ENCODE peak calls at places on chromosomes 7 and 10, in six cellular contexts. One of them, this sample, is unnamed. For H3K4me1, the result is how much of the 10 kb centered on the place peaks cover.

GRCh38 chr7:137993395-137993743 is 8.5 kb downstream of the CREB3L2 start:
- DNase-seq in PC-9: no peak
- DNase-seq in left ventricle myocardium inferior: no peak
- DNase-seq in CD8-positive, alpha-beta T cell: no peak
- DNase-seq in spleen: no peak
- DNase-seq in K562: no peak
- DNase-seq in this sample: no peak

GRCh38 chr7:85023066-85023687 is 163.7 kb downstream of the SEMA3D start:
- DNase-seq in PC-9: peak
- DNase-seq in left ventricle myocardium inferior: no peak
- DNase-seq in CD8-positive, alpha-beta T cell: no peak
- DNase-seq in spleen: no peak
- DNase-seq in K562: peak
- DNase-seq in this sample: peak

GRCh38 chr10:46022978-46023702 is 7.3 kb downstream of the NCOA4 start:
- DNase-seq in PC-9: peak
- DNase-seq in left ventricle myocardium inferior: peak
- DNase-seq in CD8-positive, alpha-beta T cell: peak
- DNase-seq in spleen: peak
- DNase-seq in K562: peak
- DNase-seq in this sample: peak

GRCh38 chr7:98133181-98133580 is 26.5 kb downstream of the LMTK2 start:
- DNase-seq in PC-9: peak
- DNase-seq in left ventricle myocardium inferior: no peak
- DNase-seq in CD8-positive, alpha-beta T cell: no peak
- DNase-seq in spleen: no peak
- DNase-seq in K562: peak
- DNase-seq in this sample: peak

GRCh38 chr10:43131906-43132305 is 6.3 kb upstream of the CSGALNACT2 start:
- DNase-seq in PC-9: no peak
- DNase-seq in left ventricle myocardium inferior: no peak
- DNase-seq in CD8-positive, alpha-beta T cell: no peak
- DNase-seq in spleen: no peak
- DNase-seq in K562: no peak
- DNase-seq in this sample: no peak

GRCh38 chr10:18332048-18332447 is 191.8 kb downstream of the CACNB2 start:
- DNase-seq in PC-9: no peak
- DNase-seq in left ventricle myocardium inferior: no peak
- DNase-seq in CD8-positive, alpha-beta T cell: no peak
- DNase-seq in spleen: no peak
- DNase-seq in K562: no peak
- DNase-seq in this sample: no peak

GRCh38 chr7:27187702-27188665 is 3.0 kb upstream of the HOXA11 start:
- DNase-seq in PC-9: no peak
- DNase-seq in left ventricle myocardium inferior: no peak
- DNase-seq in CD8-positive, alpha-beta T cell: no peak
- DNase-seq in spleen: no peak
- DNase-seq in K562: no peak
- DNase-seq in this sample: no peak

GRCh38 chr10:43056568-43057011 is 20.3 kb upstream of the RET start:
- DNase-seq in PC-9: no peak
- DNase-seq in left ventricle myocardium inferior: no peak
- DNase-seq in CD8-positive, alpha-beta T cell: no peak
- DNase-seq in spleen: peak
- DNase-seq in K562: no peak
- DNase-seq in this sample: no peak

GRCh38 chr10:124094419-124094785 is 1.0 kb upstream of the CHST15 start:
- DNase-seq in PC-9: no peak
- DNase-seq in left ventricle myocardium inferior: no peak
- DNase-seq in CD8-positive, alpha-beta T cell: no peak
- DNase-seq in spleen: no peak
- DNase-seq in K562: no peak
- DNase-seq in this sample: peak

GRCh38 chr7:153886506-153887391 is 165.4 kb upstream of the DPP6 start:
- DNase-seq in PC-9: no peak
- DNase-seq in left ventricle myocardium inferior: no peak
- DNase-seq in CD8-positive, alpha-beta T cell: no peak
- DNase-seq in spleen: no peak
- DNase-seq in K562: no peak
- DNase-seq in this sample: no peak

GRCh38 chr7:7266257-7266656 is 83.9 kb downstream of the C1GALT1 start:
- DNase-seq in PC-9: peak
- DNase-seq in left ventricle myocardium inferior: no peak
- DNase-seq in CD8-positive, alpha-beta T cell: no peak
- DNase-seq in spleen: no peak
- DNase-seq in K562: no peak
- DNase-seq in this sample: no peak

GRCh38 chr10:105139363-105139762 is 498.3 kb downstream of the SORCS3 start:
- DNase-seq in PC-9: no peak
- DNase-seq in left ventricle myocardium inferior: peak
- DNase-seq in CD8-positive, alpha-beta T cell: no peak
- DNase-seq in spleen: no peak
- DNase-seq in K562: no peak
- DNase-seq in this sample: no peak

GRCh38 chr7:121985476-121985875 is 112.5 kb downstream of the PTPRZ1 start:
- DNase-seq in PC-9: no peak
- DNase-seq in left ventricle myocardium inferior: no peak
- DNase-seq in CD8-positive, alpha-beta T cell: no peak
- DNase-seq in spleen: no peak
- DNase-seq in K562: no peak
- DNase-seq in this sample: no peak

DNA sequence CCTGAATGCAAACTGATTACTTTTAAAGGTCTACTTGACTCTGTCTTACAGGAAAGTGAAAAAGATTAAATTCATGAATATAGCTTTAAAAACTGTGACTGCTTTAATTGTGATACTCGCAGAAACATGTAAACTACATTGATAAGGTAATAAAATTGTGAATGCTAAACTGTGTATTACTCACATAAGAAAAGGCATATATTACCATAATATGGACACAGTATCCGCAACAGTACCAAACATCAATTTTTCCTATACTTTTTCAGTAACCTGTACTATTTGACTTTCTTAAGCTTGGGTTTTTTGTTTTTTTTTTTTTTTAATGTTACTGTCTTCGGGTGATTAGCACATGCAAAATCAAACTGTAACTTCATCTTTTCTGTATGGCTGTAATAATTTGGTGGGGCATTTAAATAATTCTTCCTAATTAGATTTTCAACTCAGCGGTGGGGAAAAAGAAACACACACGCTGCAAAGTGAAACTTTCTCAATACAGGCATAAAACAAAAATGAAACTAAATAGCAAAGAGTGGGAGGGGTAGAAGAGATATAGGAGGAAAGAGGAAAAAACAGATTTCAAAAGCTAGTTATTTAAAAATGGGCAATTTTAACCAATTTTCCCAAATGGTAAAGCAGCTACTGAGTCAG is 23.2 kb downstream of the NT5C3A start:
- DNase-seq in PC-9: no peak
- DNase-seq in left ventricle myocardium inferior: no peak
- DNase-seq in CD8-positive, alpha-beta T cell: no peak
- DNase-seq in spleen: no peak
- DNase-seq in K562: no peak
- DNase-seq in this sample: peak
- H3K27ac ChIP-seq in PC-9: no peak
- H3K27ac ChIP-seq in left ventricle myocardium inferior: peak
- H3K27ac ChIP-seq in CD8-positive, alpha-beta T cell: peak
- H3K27ac ChIP-seq in spleen: peak
- H3K27ac ChIP-seq in K562: no peak
- H3K27ac ChIP-seq in this sample: peak

GRCh38 chr10:96959733-96960132 is 127.6 kb downstream of the LCOR start:
- DNase-seq in PC-9: no peak
- DNase-seq in left ventricle myocardium inferior: no peak
- DNase-seq in CD8-positive, alpha-beta T cell: no peak
- DNase-seq in spleen: no peak
- DNase-seq in K562: no peak
- DNase-seq in this sample: no peak
- TF ChIP-seq CTCF in PC-9: no peak
- TF ChIP-seq CTCF in left ventricle myocardium inferior: no peak
- TF ChIP-seq CTCF in CD8-positive, alpha-beta T cell: no peak
- TF ChIP-seq CTCF in spleen: no peak
- TF ChIP-seq CTCF in K562: no peak
- TF ChIP-seq CTCF in this sample: no peak

GRCh38 chr10:34776090-34776690 is 38.9 kb downstream of the PARD3 start:
- DNase-seq in PC-9: no peak
- DNase-seq in left ventricle myocardium inferior: no peak
- DNase-seq in CD8-positive, alpha-beta T cell: no peak
- DNase-seq in spleen: no peak
- DNase-seq in K562: no peak
- DNase-seq in this sample: peak

GRCh38 chr10:34771106-34771505 is 44.0 kb downstream of the PARD3 start:
- DNase-seq in PC-9: no peak
- DNase-seq in left ventricle myocardium inferior: no peak
- DNase-seq in CD8-positive, alpha-beta T cell: no peak
- DNase-seq in spleen: no peak
- DNase-seq in K562: no peak
- DNase-seq in this sample: no peak

GRCh38 chr10:34775044-34775637 is 40.0 kb downstream of the PARD3 start:
- DNase-seq in PC-9: no peak
- DNase-seq in left ventricle myocardium inferior: no peak
- DNase-seq in CD8-positive, alpha-beta T cell: no peak
- DNase-seq in spleen: no peak
- DNase-seq in K562: no peak
- DNase-seq in this sample: no peak

GRCh38 chr10:34769941-34770340 is 45.2 kb downstream of the PARD3 start:
- DNase-seq in PC-9: no peak
- DNase-seq in left ventricle myocardium inferior: no peak
- DNase-seq in CD8-positive, alpha-beta T cell: no peak
- DNase-seq in spleen: no peak
- DNase-seq in K562: no peak
- DNase-seq in this sample: no peak

GRCh38 chr10:34773617-34774261 is 41.4 kb downstream of the PARD3 start:
- DNase-seq in PC-9: no peak
- DNase-seq in left ventricle myocardium inferior: no peak
- DNase-seq in CD8-positive, alpha-beta T cell: no peak
- DNase-seq in spleen: no peak
- DNase-seq in K562: no peak
- DNase-seq in this sample: no peak
- H3K4me1 ChIP-seq in PC-9: under half
- H3K4me1 ChIP-seq in left ventricle myocardium inferior: half or more
- H3K4me1 ChIP-seq in CD8-positive, alpha-beta T cell: under half
- H3K4me1 ChIP-seq in spleen: under half
- H3K4me1 ChIP-seq in K562: under half
- H3K4me1 ChIP-seq in this sample: under half

DNA sequence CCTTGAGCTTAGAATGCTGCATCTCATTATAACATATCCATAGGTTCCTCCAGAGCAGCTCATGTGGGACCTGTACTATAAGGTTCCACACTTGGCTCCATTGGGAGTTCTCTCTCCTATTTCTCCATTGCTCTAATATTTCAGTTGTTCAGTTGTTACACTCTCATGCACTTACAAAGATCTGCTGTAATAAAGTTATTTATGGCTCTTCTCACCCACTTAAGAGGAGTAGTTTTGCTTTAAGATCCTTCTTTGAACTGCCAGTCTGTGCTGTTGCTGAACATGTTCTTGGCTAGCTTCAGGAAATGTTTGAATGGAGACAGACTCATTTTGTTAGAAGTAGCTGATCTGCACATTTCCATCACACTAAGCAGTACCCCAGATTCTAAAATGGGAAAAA is 250.1 kb downstream of the CDK14 start:
- DNase-seq in PC-9: no peak
- DNase-seq in left ventricle myocardium inferior: no peak
- DNase-seq in CD8-positive, alpha-beta T cell: no peak
- DNase-seq in spleen: no peak
- DNase-seq in K562: no peak
- DNase-seq in this sample: no peak
- H3K27ac ChIP-seq in PC-9: no peak
- H3K27ac ChIP-seq in left ventricle myocardium inferior: no peak
- H3K27ac ChIP-seq in CD8-positive, alpha-beta T cell: no peak
- H3K27ac ChIP-seq in spleen: no peak
- H3K27ac ChIP-seq in K562: no peak
- H3K27ac ChIP-seq in this sample: no peak

DNA sequence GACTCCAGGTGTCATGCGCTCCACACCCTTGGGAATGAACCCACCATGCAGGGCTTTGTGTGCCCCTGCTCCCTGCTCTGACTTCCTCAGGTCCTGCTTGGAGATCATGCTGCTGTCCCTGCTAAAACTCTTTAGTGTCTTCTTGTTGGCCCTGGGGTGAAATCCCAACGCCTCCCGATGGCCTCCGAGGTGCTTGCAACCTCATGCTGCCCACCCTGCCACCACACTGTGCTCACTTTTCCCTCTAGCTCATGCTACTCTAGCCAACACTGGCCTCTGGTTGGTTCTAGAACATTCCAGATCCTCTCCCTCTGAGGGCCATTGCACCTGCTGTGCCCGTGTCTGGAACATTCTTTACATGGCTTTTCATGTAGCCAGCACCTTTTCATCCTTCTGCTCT is 227.7 kb downstream of the ADAM12 start:
- DNase-seq in PC-9: no peak
- DNase-seq in left ventricle myocardium inferior: no peak
- DNase-seq in CD8-positive, alpha-beta T cell: no peak
- DNase-seq in spleen: no peak
- DNase-seq in K562: no peak
- DNase-seq in this sample: no peak
- TF ChIP-seq CTCF in PC-9: no peak
- TF ChIP-seq CTCF in left ventricle myocardium inferior: no peak
- TF ChIP-seq CTCF in CD8-positive, alpha-beta T cell: no peak
- TF ChIP-seq CTCF in spleen: no peak
- TF ChIP-seq CTCF in K562: no peak
- TF ChIP-seq CTCF in this sample: no peak

GRCh38 chr7:24199978-24200377 is 84.0 kb upstream of the NPY start:
- DNase-seq in PC-9: no peak
- DNase-seq in left ventricle myocardium inferior: no peak
- DNase-seq in CD8-positive, alpha-beta T cell: no peak
- DNase-seq in spleen: no peak
- DNase-seq in K562: no peak
- DNase-seq in this sample: no peak
- H3K4me1 ChIP-seq in PC-9: under half
- H3K4me1 ChIP-seq in left ventricle myocardium inferior: under half
- H3K4me1 ChIP-seq in CD8-positive, alpha-beta T cell: under half
- H3K4me1 ChIP-seq in spleen: under half
- H3K4me1 ChIP-seq in K562: under half
- H3K4me1 ChIP-seq in this sample: under half

DNA sequence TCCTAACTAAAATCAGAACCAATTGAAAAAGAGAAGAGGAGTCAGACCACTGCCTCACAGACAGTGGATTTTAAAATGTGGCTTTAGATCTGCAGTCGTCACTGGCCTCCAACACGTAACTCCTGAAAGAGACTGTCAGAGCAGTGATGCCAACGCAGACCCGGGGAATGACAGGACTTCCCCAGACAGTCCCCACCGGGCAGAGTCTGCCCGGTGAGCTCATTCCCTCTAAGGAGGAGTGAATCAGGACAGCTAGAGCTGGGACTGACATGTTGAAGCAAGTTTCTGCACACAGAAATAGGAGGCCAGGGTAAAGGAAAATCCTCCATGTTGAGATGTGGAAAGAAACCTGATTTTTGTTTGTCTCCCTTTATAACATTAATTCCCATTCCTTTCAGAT is 105.0 kb downstream of the TES start:
- DNase-seq in PC-9: peak
- DNase-seq in left ventricle myocardium inferior: no peak
- DNase-seq in CD8-positive, alpha-beta T cell: no peak
- DNase-seq in spleen: no peak
- DNase-seq in K562: no peak
- DNase-seq in this sample: no peak
- H3K27ac ChIP-seq in PC-9: peak
- H3K27ac ChIP-seq in left ventricle myocardium inferior: peak
- H3K27ac ChIP-seq in CD8-positive, alpha-beta T cell: no peak
- H3K27ac ChIP-seq in spleen: no peak
- H3K27ac ChIP-seq in K562: no peak
- H3K27ac ChIP-seq in this sample: no peak

This sample was measured in MM.1S.